ENCODE peak calls at places on chromosome 3, in five cellular contexts. U is heart right ventricle; O is HCT116; G is SK-N-MC; J is naive thymus-derived CD4-positive, alpha-beta T cell. D is an unnamed sample.

GRCh38 chr3:173065543-173065970 is 75.5 kb downstream of the SPATA16 start:
- DNase-seq in U (peak), O (no peak), G (no peak), J (no peak), D (no peak)

GRCh38 chr3:64022451-64023186 is 675 bp downstream of the PSMD6 start:
- DNase-seq in U (no peak), O (no peak), G (no peak), J (peak), D (no peak)

GRCh38 chr3:69444980-69445379 is 59.1 kb upstream of the FRMD4B start:
- DNase-seq in U (no peak), O (no peak), G (no peak), J (no peak), D (no peak)

GRCh38 chr3:172192830-172193415 is 153.5 kb downstream of the FNDC3B start:
- DNase-seq in U (no peak), O (no peak), G (no peak), J (no peak), D (no peak)

GRCh38 chr3:71102111-71103039 is 481.2 kb downstream of the FOXP1 start:
- DNase-seq in U (no peak), O (no peak), G (no peak), J (no peak), D (no peak)

GRCh38 chr3:180278583-180279188 is 241.9 kb upstream of the PEX5L start:
- DNase-seq in U (no peak), O (no peak), G (no peak), J (no peak), D (no peak)

GRCh38 chr3:175111036-175111435 is 251.9 kb downstream of the NAALADL2 start:
- DNase-seq in U (no peak), O (no peak), G (no peak), J (no peak), D (no peak)

GRCh38 chr3:45664558-45664957 is 24.6 kb upstream of the SACM1L start:
- DNase-seq in U (no peak), O (no peak), G (no peak), J (peak), D (no peak)

GRCh38 chr3:126517986-126518778 is 609 bp upstream of the UROC1 start:
- DNase-seq in U (no peak), O (no peak), G (no peak), J (no peak), D (no peak)

GRCh38 chr3:8301977-8302589 is 199.5 kb upstream of the LMCD1 start:
- DNase-seq in U (peak), O (peak), G (peak), J (peak), D (no peak)

GRCh38 chr3:65924762-65925161 is 114.0 kb downstream of the MAGI1 start:
- DNase-seq in U (no peak), O (peak), G (no peak), J (no peak), D (no peak)

GRCh38 chr3:172101107-172101506 is 61.7 kb downstream of the FNDC3B start:
- DNase-seq in U (no peak), O (no peak), G (no peak), J (peak), D (no peak)

GRCh38 chr3:178382388-178383061 is 153.7 kb upstream of the KCNMB2 start:
- DNase-seq in U (no peak), O (no peak), G (no peak), J (no peak), D (no peak)

GRCh38 chr3:182567666-182568065 is 225.6 kb upstream of the ATP11B start:
- DNase-seq in U (no peak), O (no peak), G (peak), J (no peak), D (no peak)

GRCh38 chr3:110971010-110971585 is 100.5 kb upstream of the NECTIN3 start:
- DNase-seq in U (no peak), O (no peak), G (no peak), J (no peak), D (no peak)

GRCh38 chr3:132785292-132785691 is 63.1 kb upstream of the NPHP3 start:
- DNase-seq in U (no peak), O (no peak), G (no peak), J (no peak), D (no peak)

GRCh38 chr3:132417695-132418520 is 606 bp downstream of the DNAJC13 start:
- DNase-seq in U (peak), O (no peak), G (peak), J (no peak), D (no peak)

GRCh38 chr3:122890077-122890484 is 95.2 kb downstream of the SLC49A4 start:
- DNase-seq in U (peak), O (no peak), G (no peak), J (no peak), D (peak)

GRCh38 chr3:157475921-157476395 is 27.3 kb downstream of the VEPH1 start:
- DNase-seq in U (no peak), O (no peak), G (no peak), J (no peak), D (no peak)

GRCh38 chr3:184110316-184110725 is 13.5 kb downstream of the HTR3E start:
- DNase-seq in U (no peak), O (peak), G (no peak), J (no peak), D (no peak)

GRCh38 chr3:45066109-45066801 is 40.2 kb downstream of the CLEC3B start:
- DNase-seq in U (no peak), O (no peak), G (no peak), J (no peak), D (no peak)

GRCh38 chr3:123027292-123028232 is at the start of gene SEMA5B:
- DNase-seq in U (peak), O (no peak), G (no peak), J (peak), D (peak)

GRCh38 chr3:126607214-126607908 is 47.6 kb downstream of the TXNRD3 start:
- DNase-seq in U (no peak), O (no peak), G (no peak), J (no peak), D (no peak)

GRCh38 chr3:161672478-161672877 is 175.9 kb downstream of the OTOL1 start:
- DNase-seq in U (peak), O (no peak), G (no peak), J (no peak), D (no peak)

GRCh38 chr3:40237892-40238571 is 71.5 kb upstream of the EIF1B start:
- DNase-seq in U (peak), O (no peak), G (no peak), J (no peak), D (no peak)

GRCh38 chr3:45123030-45123429 is 23.1 kb downstream of the CDCP1 start:
- DNase-seq in U (no peak), O (no peak), G (no peak), J (no peak), D (no peak)

GRCh38 chr3:126965526-126966080 is 17.3 kb upstream of the PLXNA1 start:
- DNase-seq in U (no peak), O (no peak), G (no peak), J (no peak), D (no peak)

GRCh38 chr3:42490243-42490642 is 12.2 kb upstream of the VIPR1 start:
- DNase-seq in U (peak), O (peak), G (no peak), J (no peak), D (no peak)

GRCh38 chr3:159534496-159534895 is 454.1 kb upstream of the IL12A start:
- DNase-seq in U (no peak), O (no peak), G (no peak), J (no peak), D (no peak)

GRCh38 chr3:177604181-177604580 is 406.9 kb upstream of the TBL1XR1 start:
- DNase-seq in U (no peak), O (no peak), G (no peak), J (no peak), D (no peak)

GRCh38 chr3:42739401-42740158 is 33.5 kb downstream of the CCDC13 start:
- DNase-seq in U (peak), O (no peak), G (no peak), J (no peak), D (peak)

DNA sequence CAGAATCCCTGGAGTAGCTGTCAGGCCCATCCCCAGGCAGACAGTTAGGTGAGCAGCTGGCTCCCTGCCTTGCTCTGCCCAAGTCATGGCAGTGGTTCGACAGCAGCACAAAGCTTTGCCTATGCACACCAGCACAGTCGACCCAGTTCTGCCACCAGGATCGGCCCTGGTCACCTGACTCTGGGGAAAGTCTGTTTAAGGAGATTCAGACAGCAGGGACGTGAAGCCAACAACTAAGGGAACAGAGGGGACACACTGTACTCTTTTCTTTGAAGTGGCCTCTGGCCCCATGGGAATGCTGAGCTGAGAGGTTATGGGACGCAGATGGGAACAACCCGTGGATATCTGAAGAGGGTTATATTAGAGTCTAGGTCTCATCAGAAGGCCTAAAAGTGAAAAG is 134.8 kb downstream of the CHDH start:
- DNase-seq in U (no peak), O (no peak), G (no peak), J (no peak), D (no peak)
- H3K27ac ChIP-seq in U (no peak), O (no peak), G (no peak), J (no peak), D (no peak)

DNA sequence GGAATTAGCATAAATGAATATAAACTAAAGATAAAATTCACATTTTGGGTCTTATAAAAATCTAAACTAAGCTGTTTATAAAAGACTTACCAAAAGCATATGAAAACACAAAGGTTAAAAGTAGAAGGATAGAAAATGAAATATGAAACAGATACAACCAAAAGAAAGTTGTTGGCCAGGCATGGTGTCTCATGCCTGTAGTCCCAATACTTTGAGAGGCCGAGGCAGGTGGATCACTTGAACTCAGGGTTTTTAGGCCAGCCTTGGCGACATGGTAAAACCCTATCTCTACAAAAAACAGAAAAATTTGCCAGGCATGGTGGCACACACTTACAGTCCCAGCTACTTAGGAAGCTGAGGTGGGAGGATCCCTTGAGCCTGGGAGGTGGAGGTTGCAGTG is 51.0 kb downstream of the CPA3 start:
- DNase-seq in U (no peak), O (no peak), G (no peak), J (no peak), D (no peak)
- H3K27ac ChIP-seq in U (no peak), O (no peak), G (no peak), J (no peak), D (no peak)

DNA sequence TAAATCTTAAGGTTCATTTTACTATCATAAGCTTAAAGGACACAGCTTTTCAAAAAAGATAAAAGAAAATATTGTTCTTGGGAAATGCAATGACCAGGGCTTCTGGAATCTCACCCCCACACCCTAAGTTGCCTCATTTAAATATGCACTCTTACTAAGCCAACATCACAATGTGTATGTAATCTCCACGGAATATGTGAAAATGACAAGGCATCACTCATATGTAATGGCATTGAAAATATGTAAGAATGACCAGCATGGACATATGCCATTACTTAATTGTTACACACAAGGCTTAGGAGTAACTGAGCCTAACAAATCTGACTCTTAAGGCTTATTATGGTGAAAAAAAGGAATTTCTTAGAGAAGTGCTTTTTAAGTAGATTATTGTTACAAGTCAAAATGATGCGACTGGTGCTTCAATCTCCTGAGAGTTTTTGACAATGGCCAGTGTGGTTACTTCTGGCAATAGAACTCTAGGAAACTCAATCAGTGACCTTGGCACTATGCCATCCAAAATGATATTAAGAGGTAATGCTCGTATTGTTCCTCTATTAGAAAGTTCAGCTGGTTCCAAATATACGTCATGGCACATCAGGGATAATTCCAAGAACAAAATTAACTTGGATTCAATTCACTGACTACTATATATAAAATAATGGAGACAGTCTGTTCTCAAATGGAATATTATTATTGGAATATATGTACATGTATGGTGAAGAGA is 290.0 kb upstream of the PLSCR5 start:
- DNase-seq in U (no peak), O (no peak), G (no peak), J (no peak), D (no peak)
- H3K27ac ChIP-seq in U (no peak), O (no peak), G (no peak), J (no peak), D (no peak)

GRCh38 chr3:52842424-52842823 is 7.6 kb upstream of the MUSTN1 start:
- DNase-seq in U (peak), O (no peak), G (no peak), J (no peak), D (no peak)
- H3K27ac ChIP-seq in U (peak), O (no peak), G (no peak), J (no peak), D (no peak)

GRCh38 chr3:102174832-102175374 is 259.9 kb upstream of the ZPLD1 start:
- DNase-seq in U (no peak), O (no peak), G (no peak), J (no peak), D (no peak)
- H3K27ac ChIP-seq in U (no peak), O (no peak), G (no peak), J (no peak), D (no peak)

GRCh38 chr3:2837893-2838292 is 272.3 kb downstream of the IL5RA start:
- DNase-seq in U (no peak), O (no peak), G (no peak), J (no peak), D (no peak)
- H3K27ac ChIP-seq in U (no peak), O (no peak), G (peak), J (no peak), D (no peak)

DNA sequence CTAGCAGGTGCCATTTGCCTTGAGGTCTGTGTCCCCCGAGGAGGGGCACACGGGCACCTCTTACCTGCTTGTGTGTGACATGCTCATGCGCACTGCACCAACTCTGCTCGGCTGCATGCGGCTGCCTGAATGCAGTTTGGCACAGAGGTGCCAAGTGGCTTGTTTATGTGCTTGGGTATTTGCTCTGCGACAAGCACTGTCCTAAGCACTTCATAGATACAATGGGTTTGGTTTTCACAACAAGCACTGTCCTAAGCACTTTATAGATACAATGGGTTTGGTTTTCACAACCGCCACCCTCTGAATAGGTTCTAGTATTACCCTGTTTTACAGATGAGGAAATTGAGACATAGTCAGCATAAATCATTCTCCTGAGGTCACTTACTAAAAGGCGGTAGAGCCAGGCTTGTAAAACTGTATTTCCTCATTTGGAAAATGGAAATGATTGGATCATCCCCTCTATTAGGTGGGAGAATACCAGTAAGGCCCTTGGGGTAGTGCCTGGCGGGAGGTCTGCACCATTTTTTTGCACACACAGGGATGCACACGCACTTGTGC is 487 bp downstream of the ITIH4 start:
- DNase-seq in U (no peak), O (no peak), G (no peak), J (no peak), D (no peak)
- H3K27ac ChIP-seq in U (no peak), O (no peak), G (no peak), J (no peak), D (no peak)

DNA sequence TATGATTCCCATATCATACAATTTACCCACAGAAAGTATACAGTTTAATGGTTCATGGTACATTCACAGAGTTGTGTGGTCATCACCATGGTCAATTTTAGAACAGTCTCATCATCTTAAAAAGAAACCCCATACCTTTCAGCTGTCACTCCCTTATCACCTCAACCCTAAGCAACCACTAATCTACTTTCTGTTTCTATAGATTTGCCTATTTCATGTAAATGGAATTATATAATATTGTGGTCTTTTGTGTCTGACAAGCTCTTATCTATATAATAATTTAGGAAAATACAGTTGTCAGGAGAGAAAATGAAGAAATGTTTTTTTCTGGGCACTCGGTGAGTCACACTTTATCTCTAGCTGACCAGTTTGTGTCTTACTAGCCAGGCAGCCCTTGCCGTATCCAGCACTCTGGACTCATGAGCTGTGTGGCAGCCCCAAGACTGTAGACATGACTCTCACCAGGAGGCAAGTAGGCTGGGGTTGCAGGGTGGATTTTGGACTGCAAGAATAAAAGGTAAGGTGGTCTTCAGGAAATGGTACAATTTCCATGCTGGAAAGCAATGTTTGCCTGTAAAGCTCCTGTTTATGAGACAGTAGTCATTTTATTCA is 234.6 kb downstream of the THRB start:
- DNase-seq in U (no peak), O (no peak), G (no peak), J (no peak), D (no peak)
- H3K27ac ChIP-seq in U (no peak), O (no peak), G (no peak), J (no peak), D (no peak)

D was measured in substantia nigra.